ENCODE peak calls at places on chromosomes 5 and 9, in nine cellular contexts. U, Z, B, X, W, A, T, I and J are unnamed samples.

GRCh38 chr5:179380211-179381035 is 35.2 kb upstream of the ADAMTS2 start:
- DNase-seq in W (no peak), B (no peak), I (no peak), Z (no peak), U (no peak), X (peak; percentile 50), A (no peak), T (no peak), J (no peak)

GRCh38 chr9:130266236-130267098 is 907 bp downstream of the HMCN2 start:
- DNase-seq in Z (no peak), I (no peak), W (no peak), A (no peak), T (no peak), U (peak; percentile 78), X (peak; percentile 66), B (no peak), J (no peak)

GRCh38 chr5:83967417-83967816 is 246.8 kb upstream of the HAPLN1 start:
- DNase-seq in Z (no peak), I (no peak), B (no peak), A (no peak), X (no peak), W (no peak), U (no peak), T (no peak), J (no peak)

GRCh38 chr5:66713998-66714397 is 117.8 kb downstream of the MAST4 start:
- DNase-seq in T (no peak), W (no peak), U (no peak), B (no peak), A (no peak), I (no peak), Z (no peak), X (no peak), J (no peak)

GRCh38 chr9:626591-626990 is 214.9 kb upstream of the DMRT1 start:
- DNase-seq in U (no peak), W (peak; percentile 88), I (no peak), T (no peak), B (no peak), X (no peak), Z (no peak), A (no peak), J (no peak)

GRCh38 chr5:99032234-99033013 is 103.6 kb upstream of the CHD1 start:
- DNase-seq in W (peak; percentile 67), Z (peak; percentile 22), X (no peak), B (peak; percentile 28), U (no peak), A (peak; percentile 65), I (no peak), T (peak; percentile 52), J (no peak)

GRCh38 chr9:129071526-129072131 is 9.3 kb upstream of the DOLPP1 start:
- DNase-seq in T (no peak), A (no peak), U (peak; percentile 78), Z (peak; percentile 21), I (no peak), W (no peak), X (no peak), B (no peak), J (no peak)

GRCh38 chr9:84397151-84397728 is 56.7 kb upstream of the SLC28A3 start:
- DNase-seq in U (peak; percentile 81), X (peak; percentile 73), I (peak; percentile 31), A (peak; percentile 76), Z (peak; percentile 64), W (peak; percentile 76), B (peak; percentile 36), T (peak; percentile 71), J (no peak)

GRCh38 chr5:158234323-158235158 is 375.6 kb upstream of the CLINT1 start:
- DNase-seq in X (no peak), W (no peak), A (no peak), T (no peak), U (no peak), B (no peak), Z (no peak), I (no peak), J (no peak)

GRCh38 chr9:26219961-26220360 is 541.7 kb upstream of the TUSC1 start:
- DNase-seq in U (no peak), Z (no peak), X (no peak), T (no peak), I (no peak), A (no peak), B (no peak), W (no peak), J (no peak)

GRCh38 chr5:166671818-166672217 is 1619.6 kb upstream of the WWC1 start:
- DNase-seq in B (no peak), T (no peak), U (no peak), X (no peak), Z (no peak), W (no peak), I (no peak), A (no peak), J (no peak)

GRCh38 chr9:26375448-26375847 is 517.2 kb downstream of the CAAP1 start:
- DNase-seq in W (no peak), I (no peak), X (no peak), U (no peak), A (no peak), Z (no peak), B (no peak), T (no peak), J (no peak)

GRCh38 chr5:60550311-60550710 is 149.7 kb downstream of the DEPDC1B start:
- DNase-seq in A (no peak), T (no peak), X (no peak), B (no peak), Z (no peak), W (no peak), I (no peak), U (no peak), J (no peak)

GRCh38 chr5:13746026-13746425 is 198.5 kb downstream of the DNAH5 start:
- DNase-seq in U (no peak), W (no peak), X (no peak), T (no peak), Z (no peak), A (no peak), I (no peak), B (no peak), J (no peak)

GRCh38 chr5:134041570-134042411 is 37.0 kb upstream of the VDAC1 start:
- DNase-seq in A (no peak), U (no peak), B (no peak), W (no peak), Z (no peak), I (no peak), X (no peak), T (no peak), J (no peak)

GRCh38 chr9:128190516-128191405 is 611 bp downstream of the CIZ1 start:
- DNase-seq in U (peak; percentile 51), W (no peak), T (no peak), A (no peak), B (no peak), X (no peak), Z (no peak), I (peak; percentile 16), J (no peak)

GRCh38 chr5:11335881-11336760 is 568.1 kb downstream of the CTNND2 start:
- DNase-seq in Z (no peak), T (no peak), I (no peak), X (no peak), W (no peak), A (no peak), U (no peak), B (no peak), J (no peak)

GRCh38 chr5:132491368-132492364 is 1.1 kb upstream of the IRF1 start:
- DNase-seq in W (no peak), Z (peak; percentile 13), T (peak; percentile 47), B (no peak), U (peak; percentile 64), I (no peak), A (no peak), X (peak; percentile 72), J (no peak)

GRCh38 chr5:113336975-113337374 is 97.8 kb downstream of the TSSK1B start:
- DNase-seq in X (no peak), A (peak; percentile 37), W (peak; percentile 55), U (peak; percentile 55), I (peak; percentile 20), B (no peak), Z (no peak), T (no peak), J (no peak)
- TF ChIP-seq CTCF in X (no peak), A (peak; percentile 73), W (peak; percentile 71), U (no peak), I (peak; percentile 53), B (peak; percentile 65), Z (no peak), T (no peak), J (peak; percentile 35)

GRCh38 chr9:29830815-29831214 is 2257.5 kb upstream of the C9orf72 start:
- DNase-seq in I (no peak), U (no peak), W (no peak), T (no peak), B (no peak), Z (no peak), A (peak; percentile 59), X (no peak), J (no peak)
- H3K27ac ChIP-seq in I (no peak overlapping the region), U (no peak overlapping the region), W (no peak overlapping the region), T (no peak overlapping the region), B (no peak overlapping the region), Z (no peak overlapping the region), A (no peak overlapping the region), X (no peak overlapping the region), J (no peak overlapping the region)

DNA sequence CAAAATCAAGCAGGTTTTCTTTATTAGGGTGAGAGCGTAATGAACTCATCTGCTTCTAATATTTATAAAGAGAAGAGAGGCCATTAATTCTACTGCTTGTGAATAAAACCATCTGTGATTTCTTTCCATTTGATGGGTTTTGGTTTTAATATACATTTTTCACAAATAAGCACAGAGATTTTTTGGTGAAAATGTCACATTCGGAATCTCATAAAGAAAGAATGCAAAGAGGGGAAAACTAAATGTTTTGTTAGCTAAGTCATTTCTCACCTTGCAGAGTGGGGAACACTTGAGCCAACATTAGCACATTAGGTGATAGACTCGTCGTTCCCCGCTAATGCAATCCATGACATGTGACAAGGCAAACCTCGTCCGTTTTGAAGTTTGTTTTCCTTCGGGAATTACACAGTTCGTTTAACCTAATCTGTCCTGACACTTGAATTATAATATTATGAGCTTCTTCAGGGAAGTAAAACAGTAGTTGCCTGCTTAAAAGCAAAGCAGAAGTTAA is 95.9 kb upstream of the LMX1B start:
- DNase-seq in W (no peak), B (no peak), X (no peak), A (no peak), U (no peak), T (no peak), I (no peak), Z (no peak), J (no peak)
- H3K27me3 ChIP-seq in W (peaks cover 87% of the 10 kb centered on the region), B (peaks cover 100% of the 10 kb centered on the region), X (peaks cover 100% of the 10 kb centered on the region), A (no peaks in the 10 kb centered on the region), U (peaks cover 11% of the 10 kb centered on the region), T (no peaks in the 10 kb centered on the region), I (peaks cover 13% of the 10 kb centered on the region), Z (peaks cover 15% of the 10 kb centered on the region), J (peaks cover 62% of the 10 kb centered on the region)

GRCh38 chr9:124932355-124932754 is 8.5 kb downstream of the GOLGA1 start:
- DNase-seq in U (no peak), Z (no peak), T (no peak), X (no peak), A (peak; percentile 31), I (no peak), B (no peak), W (no peak), J (no peak)

GRCh38 chr9:124929464-124929863 is 11.4 kb downstream of the GOLGA1 start:
- DNase-seq in I (no peak), W (no peak), A (no peak), Z (no peak), X (no peak), U (no peak), T (no peak), B (no peak), J (no peak)

GRCh38 chr9:124928116-124928515 is 12.8 kb downstream of the GOLGA1 start:
- DNase-seq in B (no peak), I (no peak), W (no peak), X (no peak), T (no peak), U (no peak), A (no peak), Z (no peak), J (no peak)
- TF ChIP-seq CTCF in B (no peak), I (no peak), W (no peak), X (no peak), T (no peak), U (no peak), A (no peak), Z (no peak), J (no peak)